ENCODE peak calls at places on chromosome 7, in ten cellular contexts. One of them, this sample, is unnamed.

GRCh38 chr7:34750209-34750608 is 92.2 kb downstream of the NPSR1 start:
- DNase-seq in posterior cingulate gyrus: no peak
- DNase-seq in dorsolateral prefrontal cortex: no peak
- DNase-seq in HEK293T: no peak
- DNase-seq in hippocampal formation: no peak
- DNase-seq in frontal cortex: no peak
- DNase-seq in iris pigment epithelial cell: no peak
- DNase-seq in neural crest cell: no peak
- DNase-seq in stimulated activated CD4-positive, alpha-beta T cell treated with anti-CD3 and anti-CD28 coated beads, TNF-alpha, amount 100 ng/mL, for 1 hour: no peak
- DNase-seq in cerebellum: no peak
- DNase-seq in this sample: no peak

GRCh38 chr7:157010588-157011332 is at the start of gene MNX1:
- DNase-seq in cerebellum: peak
- DNase-seq in HEK293T: peak
- DNase-seq in neural crest cell: peak
- DNase-seq in frontal cortex: no peak
- DNase-seq in stimulated activated CD4-positive, alpha-beta T cell treated with anti-CD3 and anti-CD28 coated beads, TNF-alpha, amount 100 ng/mL, for 1 hour: no peak
- DNase-seq in posterior cingulate gyrus: no peak
- DNase-seq in dorsolateral prefrontal cortex: peak
- DNase-seq in hippocampal formation: no peak
- DNase-seq in iris pigment epithelial cell: no peak
- DNase-seq in this sample: no peak

GRCh38 chr7:104196161-104196560 is 11.7 kb downstream of the ORC5 start:
- DNase-seq in dorsolateral prefrontal cortex: no peak
- DNase-seq in HEK293T: no peak
- DNase-seq in cerebellum: no peak
- DNase-seq in neural crest cell: no peak
- DNase-seq in hippocampal formation: no peak
- DNase-seq in frontal cortex: no peak
- DNase-seq in iris pigment epithelial cell: peak
- DNase-seq in stimulated activated CD4-positive, alpha-beta T cell treated with anti-CD3 and anti-CD28 coated beads, TNF-alpha, amount 100 ng/mL, for 1 hour: no peak
- DNase-seq in posterior cingulate gyrus: no peak
- DNase-seq in this sample: no peak

GRCh38 chr7:44122529-44122928 is 819 bp downstream of the POLD2 start:
- DNase-seq in hippocampal formation: no peak
- DNase-seq in HEK293T: no peak
- DNase-seq in stimulated activated CD4-positive, alpha-beta T cell treated with anti-CD3 and anti-CD28 coated beads, TNF-alpha, amount 100 ng/mL, for 1 hour: no peak
- DNase-seq in dorsolateral prefrontal cortex: no peak
- DNase-seq in cerebellum: no peak
- DNase-seq in iris pigment epithelial cell: no peak
- DNase-seq in neural crest cell: no peak
- DNase-seq in frontal cortex: no peak
- DNase-seq in posterior cingulate gyrus: no peak
- DNase-seq in this sample: no peak

GRCh38 chr7:113076703-113077102 is 9.9 kb downstream of the GPR85 start:
- DNase-seq in stimulated activated CD4-positive, alpha-beta T cell treated with anti-CD3 and anti-CD28 coated beads, TNF-alpha, amount 100 ng/mL, for 1 hour: no peak
- DNase-seq in hippocampal formation: no peak
- DNase-seq in cerebellum: no peak
- DNase-seq in dorsolateral prefrontal cortex: no peak
- DNase-seq in neural crest cell: no peak
- DNase-seq in iris pigment epithelial cell: no peak
- DNase-seq in frontal cortex: no peak
- DNase-seq in HEK293T: no peak
- DNase-seq in posterior cingulate gyrus: no peak
- DNase-seq in this sample: no peak

GRCh38 chr7:125857606-125858005 is 928.0 kb upstream of the POT1 start:
- DNase-seq in neural crest cell: no peak
- DNase-seq in cerebellum: no peak
- DNase-seq in stimulated activated CD4-positive, alpha-beta T cell treated with anti-CD3 and anti-CD28 coated beads, TNF-alpha, amount 100 ng/mL, for 1 hour: no peak
- DNase-seq in posterior cingulate gyrus: no peak
- DNase-seq in dorsolateral prefrontal cortex: no peak
- DNase-seq in hippocampal formation: no peak
- DNase-seq in iris pigment epithelial cell: peak
- DNase-seq in frontal cortex: no peak
- DNase-seq in HEK293T: no peak
- DNase-seq in this sample: no peak

GRCh38 chr7:149238051-149238450 is 1.4 kb upstream of the ZNF212 start:
- DNase-seq in stimulated activated CD4-positive, alpha-beta T cell treated with anti-CD3 and anti-CD28 coated beads, TNF-alpha, amount 100 ng/mL, for 1 hour: no peak
- DNase-seq in iris pigment epithelial cell: peak
- DNase-seq in posterior cingulate gyrus: no peak
- DNase-seq in dorsolateral prefrontal cortex: no peak
- DNase-seq in cerebellum: no peak
- DNase-seq in hippocampal formation: no peak
- DNase-seq in frontal cortex: no peak
- DNase-seq in neural crest cell: no peak
- DNase-seq in HEK293T: no peak
- DNase-seq in this sample: no peak

GRCh38 chr7:137818036-137818435 is 28.7 kb downstream of the DGKI start:
- DNase-seq in dorsolateral prefrontal cortex: no peak
- DNase-seq in neural crest cell: no peak
- DNase-seq in HEK293T: no peak
- DNase-seq in posterior cingulate gyrus: no peak
- DNase-seq in frontal cortex: no peak
- DNase-seq in cerebellum: no peak
- DNase-seq in stimulated activated CD4-positive, alpha-beta T cell treated with anti-CD3 and anti-CD28 coated beads, TNF-alpha, amount 100 ng/mL, for 1 hour: no peak
- DNase-seq in iris pigment epithelial cell: peak
- DNase-seq in hippocampal formation: no peak
- DNase-seq in this sample: no peak

GRCh38 chr7:47100815-47101435 is 481.0 kb downstream of the TNS3 start:
- DNase-seq in dorsolateral prefrontal cortex: no peak
- DNase-seq in cerebellum: no peak
- DNase-seq in neural crest cell: peak
- DNase-seq in HEK293T: peak
- DNase-seq in iris pigment epithelial cell: peak
- DNase-seq in hippocampal formation: no peak
- DNase-seq in stimulated activated CD4-positive, alpha-beta T cell treated with anti-CD3 and anti-CD28 coated beads, TNF-alpha, amount 100 ng/mL, for 1 hour: no peak
- DNase-seq in posterior cingulate gyrus: no peak
- DNase-seq in frontal cortex: no peak
- DNase-seq in this sample: no peak

GRCh38 chr7:128419262-128419661 is 9.5 kb upstream of the IMPDH1 start:
- DNase-seq in HEK293T: no peak
- DNase-seq in cerebellum: no peak
- DNase-seq in stimulated activated CD4-positive, alpha-beta T cell treated with anti-CD3 and anti-CD28 coated beads, TNF-alpha, amount 100 ng/mL, for 1 hour: no peak
- DNase-seq in neural crest cell: no peak
- DNase-seq in hippocampal formation: no peak
- DNase-seq in dorsolateral prefrontal cortex: peak
- DNase-seq in iris pigment epithelial cell: no peak
- DNase-seq in posterior cingulate gyrus: peak
- DNase-seq in frontal cortex: no peak
- DNase-seq in this sample: no peak

GRCh38 chr7:26469188-26469587 is 177.5 kb downstream of the SNX10 start:
- DNase-seq in posterior cingulate gyrus: no peak
- DNase-seq in stimulated activated CD4-positive, alpha-beta T cell treated with anti-CD3 and anti-CD28 coated beads, TNF-alpha, amount 100 ng/mL, for 1 hour: no peak
- DNase-seq in cerebellum: no peak
- DNase-seq in dorsolateral prefrontal cortex: no peak
- DNase-seq in HEK293T: no peak
- DNase-seq in frontal cortex: no peak
- DNase-seq in iris pigment epithelial cell: no peak
- DNase-seq in hippocampal formation: no peak
- DNase-seq in neural crest cell: no peak
- DNase-seq in this sample: no peak

GRCh38 chr7:184768-185264 is 7.6 kb upstream of the FAM20C start:
- DNase-seq in HEK293T: no peak
- DNase-seq in cerebellum: no peak
- DNase-seq in stimulated activated CD4-positive, alpha-beta T cell treated with anti-CD3 and anti-CD28 coated beads, TNF-alpha, amount 100 ng/mL, for 1 hour: no peak
- DNase-seq in dorsolateral prefrontal cortex: no peak
- DNase-seq in hippocampal formation: no peak
- DNase-seq in neural crest cell: no peak
- DNase-seq in posterior cingulate gyrus: no peak
- DNase-seq in iris pigment epithelial cell: no peak
- DNase-seq in frontal cortex: no peak
- DNase-seq in this sample: no peak

GRCh38 chr7:151060416-151061234 is 1.2 kb downstream of the SLC4A2 start:
- DNase-seq in dorsolateral prefrontal cortex: no peak
- DNase-seq in stimulated activated CD4-positive, alpha-beta T cell treated with anti-CD3 and anti-CD28 coated beads, TNF-alpha, amount 100 ng/mL, for 1 hour: no peak
- DNase-seq in cerebellum: no peak
- DNase-seq in hippocampal formation: peak
- DNase-seq in iris pigment epithelial cell: peak
- DNase-seq in frontal cortex: peak
- DNase-seq in posterior cingulate gyrus: no peak
- DNase-seq in HEK293T: no peak
- DNase-seq in neural crest cell: no peak
- DNase-seq in this sample: no peak

GRCh38 chr7:32428546-32428945 is 61.6 kb downstream of the LSM5 start:
- DNase-seq in stimulated activated CD4-positive, alpha-beta T cell treated with anti-CD3 and anti-CD28 coated beads, TNF-alpha, amount 100 ng/mL, for 1 hour: no peak
- DNase-seq in neural crest cell: no peak
- DNase-seq in dorsolateral prefrontal cortex: no peak
- DNase-seq in frontal cortex: no peak
- DNase-seq in iris pigment epithelial cell: no peak
- DNase-seq in HEK293T: no peak
- DNase-seq in hippocampal formation: no peak
- DNase-seq in posterior cingulate gyrus: no peak
- DNase-seq in cerebellum: no peak
- DNase-seq in this sample: no peak

GRCh38 chr7:151782598-151783448 is 94.1 kb downstream of the PRKAG2 start:
- DNase-seq in frontal cortex: peak
- DNase-seq in iris pigment epithelial cell: peak
- DNase-seq in dorsolateral prefrontal cortex: peak
- DNase-seq in posterior cingulate gyrus: peak
- DNase-seq in stimulated activated CD4-positive, alpha-beta T cell treated with anti-CD3 and anti-CD28 coated beads, TNF-alpha, amount 100 ng/mL, for 1 hour: peak
- DNase-seq in cerebellum: peak
- DNase-seq in hippocampal formation: peak
- DNase-seq in HEK293T: peak
- DNase-seq in neural crest cell: peak
- DNase-seq in this sample: peak

GRCh38 chr7:77580762-77581350 is 43.8 kb downstream of the PTPN12 start:
- DNase-seq in cerebellum: no peak
- DNase-seq in dorsolateral prefrontal cortex: no peak
- DNase-seq in hippocampal formation: no peak
- DNase-seq in frontal cortex: no peak
- DNase-seq in HEK293T: no peak
- DNase-seq in neural crest cell: no peak
- DNase-seq in stimulated activated CD4-positive, alpha-beta T cell treated with anti-CD3 and anti-CD28 coated beads, TNF-alpha, amount 100 ng/mL, for 1 hour: no peak
- DNase-seq in posterior cingulate gyrus: no peak
- DNase-seq in iris pigment epithelial cell: peak
- DNase-seq in this sample: no peak

GRCh38 chr7:68787586-68787985 is 810.7 kb upstream of the AUTS2 start:
- DNase-seq in dorsolateral prefrontal cortex: no peak
- DNase-seq in iris pigment epithelial cell: no peak
- DNase-seq in hippocampal formation: no peak
- DNase-seq in HEK293T: no peak
- DNase-seq in cerebellum: no peak
- DNase-seq in neural crest cell: no peak
- DNase-seq in posterior cingulate gyrus: no peak
- DNase-seq in stimulated activated CD4-positive, alpha-beta T cell treated with anti-CD3 and anti-CD28 coated beads, TNF-alpha, amount 100 ng/mL, for 1 hour: no peak
- DNase-seq in frontal cortex: no peak
- DNase-seq in this sample: no peak

GRCh38 chr7:79810945-79811344 is 323.7 kb upstream of the GNAI1 start:
- DNase-seq in iris pigment epithelial cell: peak
- DNase-seq in cerebellum: no peak
- DNase-seq in stimulated activated CD4-positive, alpha-beta T cell treated with anti-CD3 and anti-CD28 coated beads, TNF-alpha, amount 100 ng/mL, for 1 hour: no peak
- DNase-seq in neural crest cell: no peak
- DNase-seq in HEK293T: no peak
- DNase-seq in posterior cingulate gyrus: no peak
- DNase-seq in dorsolateral prefrontal cortex: no peak
- DNase-seq in hippocampal formation: no peak
- DNase-seq in frontal cortex: no peak
- DNase-seq in this sample: no peak

GRCh38 chr7:140342732-140343514 is 55.4 kb downstream of the SLC37A3 start:
- DNase-seq in HEK293T: peak
- DNase-seq in iris pigment epithelial cell: peak
- DNase-seq in neural crest cell: no peak
- DNase-seq in hippocampal formation: peak
- DNase-seq in frontal cortex: no peak
- DNase-seq in cerebellum: peak
- DNase-seq in posterior cingulate gyrus: no peak
- DNase-seq in stimulated activated CD4-positive, alpha-beta T cell treated with anti-CD3 and anti-CD28 coated beads, TNF-alpha, amount 100 ng/mL, for 1 hour: no peak
- DNase-seq in dorsolateral prefrontal cortex: no peak
- DNase-seq in this sample: no peak

GRCh38 chr7:132666076-132666775 is 90.0 kb upstream of the PLXNA4 start:
- DNase-seq in hippocampal formation: no peak
- DNase-seq in HEK293T: no peak
- DNase-seq in posterior cingulate gyrus: no peak
- DNase-seq in frontal cortex: no peak
- DNase-seq in cerebellum: no peak
- DNase-seq in stimulated activated CD4-positive, alpha-beta T cell treated with anti-CD3 and anti-CD28 coated beads, TNF-alpha, amount 100 ng/mL, for 1 hour: no peak
- DNase-seq in iris pigment epithelial cell: peak
- DNase-seq in dorsolateral prefrontal cortex: no peak
- DNase-seq in neural crest cell: no peak
- DNase-seq in this sample: no peak

GRCh38 chr7:12321248-12321647 is 82.4 kb downstream of the VWDE start:
- DNase-seq in frontal cortex: no peak
- DNase-seq in stimulated activated CD4-positive, alpha-beta T cell treated with anti-CD3 and anti-CD28 coated beads, TNF-alpha, amount 100 ng/mL, for 1 hour: no peak
- DNase-seq in iris pigment epithelial cell: no peak
- DNase-seq in neural crest cell: no peak
- DNase-seq in hippocampal formation: no peak
- DNase-seq in HEK293T: no peak
- DNase-seq in dorsolateral prefrontal cortex: no peak
- DNase-seq in cerebellum: no peak
- DNase-seq in posterior cingulate gyrus: no peak
- DNase-seq in this sample: no peak